ENCODE peak calls at places on chromosomes 2 and 18, in four cellular contexts. V, L, R and S are unnamed samples.

GRCh38 chr2:29305762-29306161 is 190.5 kb downstream of the CLIP4 start:
- DNase-seq in R (no peak), V (no peak), L (no peak), S (no peak)

GRCh38 chr2:164784376-164784775 is 57.2 kb downstream of the COBLL1 start:
- DNase-seq in V (no peak), L (no peak), R (no peak), S (no peak)

GRCh38 chr18:77123313-77124231 is 9.0 kb downstream of the MBP start:
- DNase-seq in R (no peak), L (no peak), V (no peak), S (no peak)

GRCh38 chr18:35041752-35042379 is 653 bp downstream of the MAPRE2 start:
- DNase-seq in V (peak; percentile 52), L (no peak), R (no peak), S (peak; percentile 52)

GRCh38 chr2:15177103-15177502 is 384.0 kb downstream of the NBAS start:
- DNase-seq in R (no peak), L (no peak), V (no peak), S (no peak)

GRCh38 chr18:76992226-76993084 is 140.1 kb downstream of the MBP start:
- DNase-seq in R (no peak), L (no peak), V (no peak), S (no peak)

GRCh38 chr2:170307988-170308387 is 130.0 kb downstream of the MYO3B start:
- DNase-seq in V (no peak), R (no peak), L (no peak), S (no peak)

GRCh38 chr2:53242090-53242489 is 525.5 kb upstream of the CHAC2 start:
- DNase-seq in L (no peak), R (no peak), V (no peak), S (no peak)

GRCh38 chr2:201444676-201445441 is 6.4 kb downstream of the TRAK2 start:
- DNase-seq in L (no peak), R (no peak), V (no peak), S (no peak)

GRCh38 chr18:74124642-74125041 is 23.0 kb downstream of the FBXO15 start:
- DNase-seq in L (no peak), V (no peak), R (no peak), S (no peak)

GRCh38 chr2:146212602-146213001 is 1632.2 kb upstream of the ACVR2A start:
- DNase-seq in L (no peak), V (no peak), R (peak; percentile 20), S (no peak)

DNA sequence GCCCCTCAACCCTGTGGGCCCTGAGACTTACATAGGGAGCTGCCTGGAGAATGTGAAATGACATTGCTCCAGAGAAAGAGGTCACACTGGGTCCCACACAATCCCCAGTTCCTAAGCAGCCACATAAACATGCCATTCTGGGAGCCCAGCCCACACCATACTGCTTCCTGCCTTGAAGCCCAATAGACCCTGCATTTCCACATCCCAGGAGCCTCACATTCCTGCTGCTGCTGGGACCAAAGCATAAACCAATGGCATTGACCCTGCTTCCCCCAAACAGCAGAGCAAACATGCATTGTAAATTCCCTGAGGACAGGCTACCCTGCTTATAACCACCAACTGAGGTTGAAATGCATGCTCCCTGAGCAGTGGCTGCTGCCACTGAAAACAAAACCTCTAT is 1117.6 kb upstream of the SLC39A10 start:
- DNase-seq in L (peak; percentile 30), R (no peak), V (no peak), S (no peak)
- TF ChIP-seq ELF4 in L (no peak), R (no peak), V (no peak), S (no peak)

GRCh38 chr2:46231721-46232120 is 65.5 kb upstream of the EPAS1 start:
- DNase-seq in R (no peak), V (no peak), L (no peak), S (no peak)
- TF ChIP-seq ELF4 in R (no peak), V (no peak), L (no peak), S (no peak)

GRCh38 chr2:175097297-175097696 is 70.7 kb downstream of the ATF2 start:
- DNase-seq in R (no peak), L (no peak), V (no peak), S (no peak)
- TF ChIP-seq ELF4 in R (no peak), L (no peak), V (no peak), S (no peak)

GRCh38 chr2:178211460-178211859 is 17.1 kb downstream of the OSBPL6 start:
- DNase-seq in L (no peak), V (no peak), R (no peak), S (no peak)

GRCh38 chr2:178205853-178206516 is 11.7 kb downstream of the OSBPL6 start:
- DNase-seq in V (no peak), R (no peak), L (no peak), S (no peak)

GRCh38 chr2:178208336-178208735 is 14.0 kb downstream of the OSBPL6 start:
- DNase-seq in V (no peak), L (no peak), R (no peak), S (no peak)

GRCh38 chr2:178211943-178212342 is 17.6 kb downstream of the OSBPL6 start:
- DNase-seq in R (no peak), L (peak; percentile 23), V (no peak), S (no peak)

GRCh38 chr2:178208817-178209216 is 14.5 kb downstream of the OSBPL6 start:
- DNase-seq in L (no peak), V (no peak), R (no peak), S (no peak)
- TF ChIP-seq ELF4 in L (no peak), V (no peak), R (no peak), S (no peak)

DNA sequence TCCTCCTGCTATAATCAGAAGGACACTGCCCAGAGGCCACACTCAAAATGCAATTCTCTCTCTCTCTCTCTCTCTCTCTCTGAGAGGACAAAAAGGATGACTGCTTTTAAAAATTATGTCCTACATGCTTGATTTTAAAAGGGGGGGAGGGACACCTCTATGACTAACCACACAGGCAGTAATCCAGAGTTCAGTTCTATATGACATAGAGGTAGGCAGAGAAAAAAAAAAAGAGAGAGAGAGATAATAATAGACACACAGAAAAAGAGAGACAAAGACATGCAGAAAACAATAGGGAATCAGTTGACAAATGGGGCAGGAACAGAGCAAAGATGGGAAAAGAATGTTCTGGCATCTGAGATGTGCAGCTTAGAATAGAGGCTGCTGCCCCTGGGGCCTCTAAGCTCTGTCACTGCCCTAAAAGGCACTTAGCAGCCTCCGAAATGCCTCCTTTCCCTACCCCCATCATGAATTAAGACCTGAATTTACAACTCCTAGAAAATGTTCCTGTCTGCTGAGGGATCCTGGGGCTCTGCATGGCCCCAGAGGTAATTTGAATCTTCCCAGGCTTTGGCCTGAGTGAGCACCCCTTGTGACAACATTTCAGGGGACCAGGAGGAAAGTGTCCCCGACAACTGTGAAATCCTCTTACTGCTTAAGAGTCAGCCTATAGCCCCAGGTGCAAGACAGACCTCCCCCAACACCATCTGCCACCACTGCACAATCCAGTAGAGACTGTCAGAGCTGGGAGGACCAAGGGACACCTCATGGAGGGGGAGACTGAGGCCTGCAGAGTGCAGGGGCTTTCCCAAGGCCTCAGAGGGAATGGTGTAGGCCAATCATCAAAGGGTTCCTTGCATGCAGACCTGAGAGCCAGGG is 24.7 kb downstream of the MRPL35 start:
- DNase-seq in R (no peak), V (no peak), L (no peak), S (no peak)
- TF ChIP-seq ELF4 in R (no peak), V (no peak), L (no peak), S (no peak)